ENCODE peak calls at places on chromosomes 6 and 20, in six cellular contexts. R is IMR-90, Y is mesenchymal stem cell, T is trophoblast cell, X is H9, B is H1. U is an unnamed sample.

GRCh38 chr6:49082611-49083010 is 380.4 kb downstream of the MMUT start:
- DNase-seq in R (peak; percentile 4), Y (peak; percentile 25), T (no peak), X (no peak), B (no peak), U (no peak)

GRCh38 chr6:128516514-128516898 is 3.9 kb downstream of the PTPRK start:
- DNase-seq in R (peak; percentile 48), Y (peak; percentile 62), T (no peak), X (no peak), B (no peak), U (no peak)

GRCh38 chr6:7173843-7174503 is 66.2 kb downstream of the RREB1 start:
- DNase-seq in R (no peak), Y (no peak), T (peak; percentile 82), X (peak; percentile 70), B (no peak), U (no peak)

GRCh38 chr20:47272893-47273590 is 83.5 kb downstream of the ZMYND8 start:
- DNase-seq in R (peak; percentile 71), Y (peak; percentile 75), T (peak; percentile 56), X (peak; percentile 36), B (peak; percentile 7), U (peak; percentile 70)

GRCh38 chr20:301886-302848 is 4.8 kb downstream of the ZCCHC3 start:
- DNase-seq in R (no peak), Y (peak; percentile 31), T (peak; percentile 14), X (no peak), B (no peak), U (no peak)

GRCh38 chr6:41100871-41101287 is 28.1 kb downstream of the NFYA start:
- DNase-seq in R (no peak), Y (no peak), T (peak; percentile 6), X (peak; percentile 97), B (peak; percentile 60), U (peak; percentile 17)

GRCh38 chr6:149212892-149213786 is 104.4 kb upstream of the TAB2 start:
- DNase-seq in R (no peak), Y (no peak), T (no peak), X (no peak), B (no peak), U (no peak)

GRCh38 chr20:1809121-1809520 is 86.1 kb upstream of the SIRPA start:
- DNase-seq in R (peak; percentile 92), Y (peak; percentile 78), T (peak; percentile 58), X (no peak), B (no peak), U (no peak)

GRCh38 chr20:5688431-5688972 is 61.7 kb upstream of the SHLD1 start:
- DNase-seq in R (no peak), Y (no peak), T (peak; percentile 16), X (no peak), B (no peak), U (no peak)

GRCh38 chr6:112244428-112244827 is 9.9 kb downstream of the LAMA4 start:
- DNase-seq in R (no peak), Y (no peak), T (no peak), X (no peak), B (no peak), U (no peak)

GRCh38 chr20:62522748-62523396 is 47.1 kb upstream of the GATA5 start:
- DNase-seq in R (no peak), Y (no peak), T (no peak), X (no peak), B (no peak), U (no peak)

GRCh38 chr6:1024587-1024986 is 287.3 kb upstream of the FOXQ1 start:
- DNase-seq in R (peak; percentile 82), Y (peak; percentile 94), T (no peak), X (no peak), B (no peak), U (no peak)

GRCh38 chr6:2732503-2733089 is 18.1 kb downstream of the MYLK4 start:
- DNase-seq in R (no peak), Y (no peak), T (no peak), X (no peak), B (no peak), U (no peak)

GRCh38 chr6:43878127-43878634 is 108.2 kb downstream of the VEGFA start:
- DNase-seq in R (no peak), Y (no peak), T (no peak), X (no peak), B (no peak), U (no peak)

GRCh38 chr6:89564752-89565427 is 73.7 kb downstream of the LYRM2 start:
- DNase-seq in R (no peak), Y (peak; percentile 40), T (no peak), X (no peak), B (no peak), U (no peak)

GRCh38 chr6:90859612-90860011 is 272.7 kb upstream of the MAP3K7 start:
- DNase-seq in R (no peak), Y (no peak), T (peak; percentile 26), X (no peak), B (no peak), U (no peak)

GRCh38 chr6:50708664-50709365 is 4.5 kb upstream of the TFAP2D start:
- DNase-seq in R (no peak), Y (no peak), T (no peak), X (no peak), B (no peak), U (no peak)

GRCh38 chr6:160398674-160399271 is 50.6 kb downstream of the SLC22A3 start:
- DNase-seq in R (no peak), Y (no peak), T (no peak), X (no peak), B (no peak), U (no peak)

GRCh38 chr6:32123681-32124080 is 4.4 kb downstream of the ATF6B start:
- DNase-seq in R (no peak), Y (no peak), T (no peak), X (no peak), B (no peak), U (no peak)

GRCh38 chr20:46108435-46108841 is 9.7 kb upstream of the CD40 start:
- DNase-seq in R (no peak), Y (no peak), T (no peak), X (no peak), B (no peak), U (no peak)

GRCh38 chr6:146901940-146902816 is 302.0 kb upstream of the STXBP5 start:
- DNase-seq in R (peak; percentile 23), Y (no peak), T (no peak), X (no peak), B (no peak), U (no peak)

GRCh38 chr6:34679552-34680255 is 16.9 kb downstream of the ILRUN start:
- DNase-seq in R (peak; percentile 49), Y (peak; percentile 22), T (no peak), X (no peak), B (no peak), U (no peak)
- H2AFZ ChIP-seq in R (no peak overlapping the region), Y (no peak overlapping the region), T (no peak overlapping the region), X (no peak overlapping the region), B (no peak overlapping the region), U (no peak overlapping the region)

GRCh38 chr20:31607640-31608255 is 2.7 kb downstream of the ID1 start:
- DNase-seq in R (no peak), Y (no peak), T (no peak), X (no peak), B (no peak), U (no peak)
- H2BK120ac ChIP-seq in R (peak overlapping the region; percentile 56), Y (no peak overlapping the region), T (peak overlapping the region; percentile 96), X (no peak overlapping the region), B (peak overlapping the region; percentile 8), U (peak overlapping the region; percentile 64)

GRCh38 chr6:167209577-167209975 is 51.8 kb upstream of the GPR31 start:
- DNase-seq in R (no peak), Y (no peak), T (no peak), X (no peak), B (no peak), U (no peak)
- H2AFZ ChIP-seq in R (no peak overlapping the region), Y (no peak overlapping the region), T (no peak overlapping the region), X (no peak overlapping the region), B (no peak overlapping the region), U (no peak overlapping the region)

GRCh38 chr6:30721198-30722024 is 1.3 kb downstream of the TUBB start:
- DNase-seq in R (peak; percentile 87), Y (peak; percentile 90), T (peak; percentile 90), X (peak; percentile 85), B (no peak), U (peak; percentile 95)
- H2BK120ac ChIP-seq in R (peak overlapping the region; percentile 53), Y (peak overlapping the region; percentile 12), T (peak overlapping the region; percentile 84), X (no peak overlapping the region), B (no peak overlapping the region), U (no peak overlapping the region)

GRCh38 chr6:31001489-31001888 is 8.8 kb upstream of the MUC22 start:
- DNase-seq in R (no peak), Y (no peak), T (no peak), X (no peak), B (no peak), U (no peak)

GRCh38 chr6:31007694-31008093 is 2.6 kb upstream of the MUC22 start:
- DNase-seq in R (peak; percentile 93), Y (peak; percentile 94), T (no peak), X (no peak), B (no peak), U (no peak)

GRCh38 chr6:31004794-31005193 is 5.5 kb upstream of the MUC22 start:
- DNase-seq in R (no peak), Y (no peak), T (no peak), X (no peak), B (no peak), U (no peak)

GRCh38 chr6:31005249-31006020 is 4.8 kb upstream of the MUC22 start:
- DNase-seq in R (no peak), Y (no peak), T (no peak), X (no peak), B (no peak), U (no peak)

DNA sequence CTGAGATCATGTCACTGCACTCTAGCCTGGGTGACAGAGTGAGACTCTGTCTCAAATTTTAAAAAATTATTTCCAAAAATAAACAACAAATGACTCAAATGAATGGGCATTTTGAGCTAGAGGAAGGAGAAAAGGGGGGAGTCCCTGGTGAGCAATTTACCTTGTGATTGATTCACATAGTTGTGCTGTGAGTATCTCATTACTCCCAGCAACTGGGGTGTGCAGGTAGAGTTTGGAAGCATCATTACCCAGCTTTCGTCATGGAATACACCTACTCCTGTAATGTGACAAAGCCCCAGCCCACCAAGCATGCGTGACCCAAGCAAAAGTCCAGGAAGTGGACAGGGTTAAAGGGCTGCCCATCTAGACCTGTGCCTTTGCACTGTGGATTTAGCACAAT is 6.0 kb upstream of the MUC22 start:
- DNase-seq in R (no peak), Y (no peak), T (no peak), X (no peak), B (no peak), U (no peak)
- H2AFZ ChIP-seq in R (no peak overlapping the region), Y (no peak overlapping the region), T (no peak overlapping the region), X (no peak overlapping the region), B (peak overlapping the region; percentile 20), U (no peak overlapping the region)

DNA sequence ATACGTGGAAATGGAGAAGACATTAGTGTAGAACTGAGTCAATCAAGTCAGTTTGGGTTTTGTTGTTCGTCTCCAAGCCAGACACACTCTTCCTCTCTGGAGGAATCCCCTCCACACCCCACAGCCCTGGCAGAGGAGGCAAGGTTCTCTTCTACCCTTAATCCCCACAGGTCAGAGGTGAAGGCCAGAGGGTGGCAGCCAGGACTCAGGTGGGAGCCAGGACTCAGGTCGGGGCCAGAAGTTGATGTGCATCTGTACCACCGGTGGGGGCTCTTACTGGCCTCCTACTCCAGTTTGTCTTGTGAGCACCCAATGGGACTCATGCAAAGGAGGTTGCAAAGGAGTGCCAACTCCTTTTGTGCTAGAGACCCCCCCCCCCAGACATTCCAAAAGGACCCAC is 126.4 kb downstream of the TBXT start:
- DNase-seq in R (no peak), Y (no peak), T (no peak), X (no peak), B (no peak), U (no peak)
- H2BK120ac ChIP-seq in R (no peak overlapping the region), Y (peak overlapping the region; percentile 61), T (no peak overlapping the region), X (no peak overlapping the region), B (no peak overlapping the region), U (no peak overlapping the region)

U was measured in neuronal stem cell.